ENCODE peak calls at places on chromosomes 11 and 22, in five cellular contexts. T is right lobe of liver, H is esophagus muscularis mucosa, O is AG10803, P is fibroblast of lung. L is an unnamed sample.

GRCh38 chr22:31230155-31230870 is 18.2 kb downstream of the LIMK2 start:
- DNase-seq in O (peak; percentile 51), T (peak; percentile 67), P (peak; percentile 24), H (no peak), L (peak; percentile 54)

GRCh38 chr11:12411806-12412727 is 34.7 kb downstream of the PARVA start:
- DNase-seq in T (no peak), H (peak; percentile 92), O (peak; percentile 97), P (peak; percentile 89), L (peak; percentile 95)

GRCh38 chr22:50261615-50262459 is at the start of gene MAPK12:
- DNase-seq in P (no peak), O (no peak), T (no peak), H (no peak), L (no peak)

GRCh38 chr22:25067851-25068421 is 115.4 kb downstream of the KIAA1671 start:
- DNase-seq in O (no peak), P (no peak), T (no peak), H (no peak), L (no peak)

GRCh38 chr11:57776101-57776511 is 14.5 kb downstream of the CTNND1 start:
- DNase-seq in H (no peak), P (no peak), T (no peak), O (peak; percentile 97), L (peak; percentile 70)

GRCh38 chr11:124518900-124519541 is 24.4 kb downstream of the OR8B12 start:
- DNase-seq in H (no peak), O (peak; percentile 8), T (no peak), P (no peak), L (peak; percentile 3)

GRCh38 chr11:99244613-99245012 is 223.9 kb downstream of the CNTN5 start:
- DNase-seq in P (no peak), H (no peak), T (no peak), O (no peak), L (no peak)

GRCh38 chr11:45885921-45886721 is 670 bp downstream of the MAPK8IP1 start:
- DNase-seq in T (no peak), O (no peak), P (no peak), H (no peak), L (no peak)

GRCh38 chr11:79167510-79168188 is 273.2 kb downstream of the TENM4 start:
- DNase-seq in O (no peak), T (no peak), H (peak; percentile 82), P (peak; percentile 6), L (peak; percentile 6)

GRCh38 chr11:118003021-118003423 is 16.8 kb downstream of the IL10RA start:
- DNase-seq in T (peak; percentile 28), P (no peak), O (no peak), H (no peak), L (no peak)

GRCh38 chr11:101817536-101817935 is 97.3 kb upstream of the CEP126 start:
- DNase-seq in O (peak; percentile 42), T (no peak), P (no peak), H (no peak), L (no peak)

GRCh38 chr11:79744941-79745340 is 304.1 kb upstream of the TENM4 start:
- DNase-seq in O (no peak), H (no peak), T (no peak), P (no peak), L (no peak)

GRCh38 chr22:49735411-49736311 is 92.0 kb downstream of the BRD1 start:
- DNase-seq in P (no peak), O (no peak), H (no peak), T (peak; percentile 36), L (no peak)

GRCh38 chr11:39668640-39669039 is 1790.8 kb downstream of the LRRC4C start:
- DNase-seq in P (no peak), H (no peak), T (no peak), O (no peak), L (no peak)

GRCh38 chr22:38505595-38506117 is 455 bp downstream of the DDX17 start:
- DNase-seq in P (peak; percentile 74), T (peak; percentile 85), O (peak; percentile 78), H (peak; percentile 94), L (peak; percentile 67)

GRCh38 chr11:95279921-95280861 is 49.2 kb upstream of the SESN3 start:
- DNase-seq in P (no peak), T (no peak), H (no peak), O (no peak), L (peak; percentile 65)

GRCh38 chr11:102117472-102118113 is 7.3 kb downstream of the YAP1 start:
- DNase-seq in H (no peak), P (no peak), O (peak; percentile 48), T (no peak), L (peak; percentile 46)

GRCh38 chr11:4071828-4072421 is 22.7 kb upstream of the RRM1 start:
- DNase-seq in H (no peak), P (no peak), O (no peak), T (no peak), L (no peak)

GRCh38 chr11:127050141-127050632 is 49.6 kb upstream of the KIRREL3 start:
- DNase-seq in P (no peak), O (no peak), H (no peak), T (no peak), L (no peak)

GRCh38 chr22:37023743-37024338 is 4.3 kb downstream of the MPST start:
- DNase-seq in T (peak; percentile 97), H (no peak), P (no peak), O (no peak), L (no peak)

GRCh38 chr11:69694781-69695180 is 9.0 kb downstream of the FGF19 start:
- DNase-seq in P (no peak), O (no peak), H (no peak), T (no peak), L (no peak)

GRCh38 chr11:44443836-44444769 is 121.4 kb upstream of the CD82 start:
- DNase-seq in T (no peak), P (no peak), H (no peak), O (no peak), L (no peak)

GRCh38 chr11:84993386-84993785 is 633.8 kb downstream of the DLG2 start:
- DNase-seq in O (peak; percentile 29), T (no peak), H (no peak), P (no peak), L (peak; percentile 4)

GRCh38 chr11:19164230-19164855 is 37.4 kb downstream of the CSRP3 start:
- DNase-seq in P (no peak), T (no peak), H (no peak), O (no peak), L (no peak)

GRCh38 chr11:36265793-36266628 is 23.2 kb downstream of the COMMD9 start:
- DNase-seq in O (peak; percentile 25), T (peak; percentile 63), H (no peak), P (peak; percentile 46), L (peak; percentile 52)

GRCh38 chr11:119371778-119372182 is 9.7 kb downstream of the USP2 start:
- DNase-seq in P (no peak), O (no peak), T (peak; percentile 52), H (no peak), L (no peak)

GRCh38 chr22:35955546-35955945 is 73.1 kb downstream of the RBFOX2 start:
- DNase-seq in H (no peak), P (no peak), T (no peak), O (no peak), L (no peak)

GRCh38 chr22:35958334-35958733 is 70.3 kb downstream of the RBFOX2 start:
- DNase-seq in O (no peak), T (no peak), H (no peak), P (no peak), L (no peak)

GRCh38 chr22:35959121-35959800 is 69.4 kb downstream of the RBFOX2 start:
- DNase-seq in O (no peak), P (no peak), T (no peak), H (no peak), L (no peak)

GRCh38 chr22:35957589-35957988 is 71.0 kb downstream of the RBFOX2 start:
- DNase-seq in H (no peak), T (no peak), P (no peak), O (no peak), L (no peak)

DNA sequence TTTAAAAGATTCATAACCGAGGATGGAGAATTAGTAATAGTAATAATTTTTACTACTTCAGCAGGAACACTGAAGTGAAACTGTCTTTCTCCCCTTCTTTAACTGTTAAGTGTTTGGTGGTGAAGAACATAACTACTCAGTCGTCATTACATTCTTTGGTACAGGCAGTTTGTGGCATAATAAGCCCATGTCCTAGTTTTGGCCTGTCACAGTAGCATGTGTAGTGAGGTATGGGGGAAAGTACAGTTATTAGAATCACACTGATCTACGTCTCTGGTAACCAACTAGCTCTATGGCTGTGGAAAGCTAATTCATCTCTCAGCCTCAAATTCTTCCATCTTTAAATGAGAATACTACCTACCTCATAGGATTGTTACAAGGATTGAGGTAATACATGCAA is 71.8 kb downstream of the RBFOX2 start:
- DNase-seq in O (no peak), P (no peak), T (no peak), H (no peak), L (no peak)
- TF ChIP-seq CTCF in O (no peak), P (no peak), T (no peak), H (no peak), L (no peak)

GRCh38 chr11:60923800-60924109 is 505 bp upstream of the TMEM132A start:
- DNase-seq in O (no peak), P (no peak), H (no peak), T (no peak), L (no peak)
- H3K4me3 ChIP-seq in O (peak overlapping the region; percentile 59), P (peak overlapping the region; percentile 77), H (peak overlapping the region; percentile 74), T (no peak overlapping the region), L (peak overlapping the region; percentile 74)

DNA sequence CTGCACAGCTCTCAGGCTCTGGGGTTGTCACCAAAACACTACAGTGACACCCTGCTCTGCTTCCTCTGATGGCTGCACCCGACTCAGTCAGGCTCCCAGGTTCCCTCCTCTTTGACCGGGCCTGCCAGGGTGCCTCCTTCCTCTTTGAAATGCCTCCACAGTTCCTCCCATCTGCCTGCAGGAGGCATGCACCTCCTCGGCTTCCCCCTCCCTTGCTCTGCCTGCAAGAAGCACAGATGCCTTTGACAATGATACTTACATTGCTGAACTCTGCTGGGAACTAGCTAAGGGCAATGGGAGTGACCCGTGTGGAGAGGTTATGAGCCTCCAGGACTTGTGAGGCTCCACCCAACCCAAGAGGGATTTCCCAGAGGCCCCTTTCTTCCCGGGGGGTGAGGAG is 674.1 kb downstream of the OPCML start:
- DNase-seq in H (no peak), P (peak; percentile 36), O (peak; percentile 49), T (no peak), L (no peak)
- TF ChIP-seq CTCF in H (no peak), P (peak; percentile 49), O (peak; percentile 43), T (no peak), L (no peak)

GRCh38 chr11:62104816-62105610 is 18.8 kb upstream of the INCENP start:
- DNase-seq in T (no peak), O (peak; percentile 86), H (no peak), P (peak; percentile 86), L (peak; percentile 90)
- H3K4me3 ChIP-seq in T (no peak overlapping the region), O (peak overlapping the region; percentile 46), H (peak overlapping the region; percentile 42), P (peak overlapping the region; percentile 39), L (peak overlapping the region; percentile 31)

DNA sequence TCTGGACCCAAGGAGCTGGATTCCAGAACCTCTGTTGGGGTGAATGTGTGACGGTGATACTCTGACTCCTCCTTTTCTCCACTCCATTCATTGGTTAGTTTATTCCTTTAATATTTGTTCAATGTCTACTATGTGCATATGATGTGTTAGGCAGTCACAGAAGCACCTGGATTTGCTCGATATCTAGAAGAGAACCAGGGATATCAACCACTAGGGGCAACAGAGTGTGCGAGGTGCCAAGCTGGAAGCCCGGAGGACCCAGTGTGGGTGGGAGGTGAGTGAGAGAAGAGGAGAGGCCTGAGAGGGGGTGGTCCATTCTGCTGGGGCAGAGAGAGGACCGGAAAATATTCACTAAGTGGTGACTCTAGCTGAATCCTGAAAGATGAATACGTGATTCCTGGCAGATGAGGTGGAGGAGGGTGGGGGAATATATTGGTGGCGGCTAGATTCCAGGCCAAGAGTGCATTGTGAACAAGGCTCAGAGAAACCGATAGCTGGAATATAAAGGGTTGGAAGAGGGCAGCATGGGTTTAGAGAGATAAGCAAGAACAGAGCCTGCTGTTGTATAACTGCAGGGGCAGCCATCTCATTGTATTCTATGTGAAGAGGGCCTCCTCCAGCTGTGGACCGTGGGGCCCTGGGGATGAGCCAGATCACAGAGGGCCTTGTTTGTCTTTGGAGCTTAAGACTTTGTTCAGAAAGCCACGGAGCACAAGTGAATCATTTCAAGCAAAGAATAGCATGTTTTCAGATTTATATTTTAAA is 6.9 kb upstream of the TIMP3 start:
- DNase-seq in T (no peak), O (no peak), H (no peak), P (peak; percentile 18), L (peak; percentile 59)
- TF ChIP-seq CTCF in T (no peak), O (no peak), H (no peak), P (no peak), L (peak; percentile 23)

L was measured in fibroblast of the aortic adventitia.